ENCODE peak calls at places on chromosome 18, in six cellular contexts. One of them, this sample, is unnamed.

GRCh38 chr18:23716516-23716915 is 27.3 kb downstream of the LAMA3 start:
- DNase-seq in BE2C: no peak
- DNase-seq in naive thymus-derived CD8-positive, alpha-beta T cell: no peak
- DNase-seq in stimulated activated CD4-positive, alpha-beta T cell treated with anti-CD3 and anti-CD28 coated beads, Interleukin-2, amount 100 ng/mL, for 48 hours: no peak
- DNase-seq in AG08396: peak; percentile 70
- DNase-seq in prostate gland: no peak
- DNase-seq in this sample: no peak

GRCh38 chr18:76765649-76766048 is 56.7 kb upstream of the ZNF236 start:
- DNase-seq in BE2C: no peak
- DNase-seq in naive thymus-derived CD8-positive, alpha-beta T cell: no peak
- DNase-seq in stimulated activated CD4-positive, alpha-beta T cell treated with anti-CD3 and anti-CD28 coated beads, Interleukin-2, amount 100 ng/mL, for 48 hours: no peak
- DNase-seq in AG08396: no peak
- DNase-seq in prostate gland: no peak
- DNase-seq in this sample: no peak

GRCh38 chr18:74914648-74915047 is 294.3 kb downstream of the PTGR3 start:
- DNase-seq in BE2C: no peak
- DNase-seq in naive thymus-derived CD8-positive, alpha-beta T cell: no peak
- DNase-seq in stimulated activated CD4-positive, alpha-beta T cell treated with anti-CD3 and anti-CD28 coated beads, Interleukin-2, amount 100 ng/mL, for 48 hours: no peak
- DNase-seq in AG08396: no peak
- DNase-seq in prostate gland: no peak
- DNase-seq in this sample: no peak

GRCh38 chr18:62634471-62634870 is 80.9 kb upstream of the PHLPP1 start:
- DNase-seq in BE2C: no peak
- DNase-seq in naive thymus-derived CD8-positive, alpha-beta T cell: no peak
- DNase-seq in stimulated activated CD4-positive, alpha-beta T cell treated with anti-CD3 and anti-CD28 coated beads, Interleukin-2, amount 100 ng/mL, for 48 hours: no peak
- DNase-seq in AG08396: no peak
- DNase-seq in prostate gland: no peak
- DNase-seq in this sample: no peak

GRCh38 chr18:78739115-78739514 is 240.5 kb upstream of the SALL3 start:
- DNase-seq in BE2C: no peak
- DNase-seq in naive thymus-derived CD8-positive, alpha-beta T cell: no peak
- DNase-seq in stimulated activated CD4-positive, alpha-beta T cell treated with anti-CD3 and anti-CD28 coated beads, Interleukin-2, amount 100 ng/mL, for 48 hours: no peak
- DNase-seq in AG08396: no peak
- DNase-seq in prostate gland: no peak
- DNase-seq in this sample: no peak

GRCh38 chr18:60421356-60422118 is 49.0 kb upstream of the MC4R start:
- DNase-seq in BE2C: no peak
- DNase-seq in naive thymus-derived CD8-positive, alpha-beta T cell: no peak
- DNase-seq in stimulated activated CD4-positive, alpha-beta T cell treated with anti-CD3 and anti-CD28 coated beads, Interleukin-2, amount 100 ng/mL, for 48 hours: no peak
- DNase-seq in AG08396: no peak
- DNase-seq in prostate gland: no peak
- DNase-seq in this sample: no peak

GRCh38 chr18:10195529-10195928 is 258.9 kb upstream of the APCDD1 start:
- DNase-seq in BE2C: no peak
- DNase-seq in naive thymus-derived CD8-positive, alpha-beta T cell: no peak
- DNase-seq in stimulated activated CD4-positive, alpha-beta T cell treated with anti-CD3 and anti-CD28 coated beads, Interleukin-2, amount 100 ng/mL, for 48 hours: no peak
- DNase-seq in AG08396: no peak
- DNase-seq in prostate gland: no peak
- DNase-seq in this sample: no peak

GRCh38 chr18:34595673-34596072 is 114.4 kb upstream of the DTNA start:
- DNase-seq in BE2C: no peak
- DNase-seq in naive thymus-derived CD8-positive, alpha-beta T cell: no peak
- DNase-seq in stimulated activated CD4-positive, alpha-beta T cell treated with anti-CD3 and anti-CD28 coated beads, Interleukin-2, amount 100 ng/mL, for 48 hours: no peak
- DNase-seq in AG08396: no peak
- DNase-seq in prostate gland: no peak
- DNase-seq in this sample: no peak

GRCh38 chr18:3912705-3913104 is 462.7 kb downstream of the TGIF1 start:
- DNase-seq in BE2C: no peak
- DNase-seq in naive thymus-derived CD8-positive, alpha-beta T cell: no peak
- DNase-seq in stimulated activated CD4-positive, alpha-beta T cell treated with anti-CD3 and anti-CD28 coated beads, Interleukin-2, amount 100 ng/mL, for 48 hours: no peak
- DNase-seq in AG08396: no peak
- DNase-seq in prostate gland: no peak
- DNase-seq in this sample: no peak

GRCh38 chr18:49628119-49628518 is 66.3 kb downstream of the LIPG start:
- DNase-seq in BE2C: no peak
- DNase-seq in naive thymus-derived CD8-positive, alpha-beta T cell: no peak
- DNase-seq in stimulated activated CD4-positive, alpha-beta T cell treated with anti-CD3 and anti-CD28 coated beads, Interleukin-2, amount 100 ng/mL, for 48 hours: no peak
- DNase-seq in AG08396: no peak
- DNase-seq in prostate gland: no peak
- DNase-seq in this sample: no peak

GRCh38 chr18:7567487-7568425 is 640 bp downstream of the PTPRM start:
- DNase-seq in BE2C: peak; percentile 10
- DNase-seq in naive thymus-derived CD8-positive, alpha-beta T cell: peak; percentile 12
- DNase-seq in stimulated activated CD4-positive, alpha-beta T cell treated with anti-CD3 and anti-CD28 coated beads, Interleukin-2, amount 100 ng/mL, for 48 hours: no peak
- DNase-seq in AG08396: peak; percentile 73
- DNase-seq in prostate gland: peak; percentile 28
- DNase-seq in this sample: no peak

GRCh38 chr18:31702449-31702848 is 18.1 kb upstream of the B4GALT6 start:
- DNase-seq in BE2C: no peak
- DNase-seq in naive thymus-derived CD8-positive, alpha-beta T cell: no peak
- DNase-seq in stimulated activated CD4-positive, alpha-beta T cell treated with anti-CD3 and anti-CD28 coated beads, Interleukin-2, amount 100 ng/mL, for 48 hours: no peak
- DNase-seq in AG08396: no peak
- DNase-seq in prostate gland: no peak
- DNase-seq in this sample: no peak

GRCh38 chr18:50879302-50880107 is 587 bp downstream of the ME2 start:
- DNase-seq in BE2C: no peak
- DNase-seq in naive thymus-derived CD8-positive, alpha-beta T cell: no peak
- DNase-seq in stimulated activated CD4-positive, alpha-beta T cell treated with anti-CD3 and anti-CD28 coated beads, Interleukin-2, amount 100 ng/mL, for 48 hours: peak; percentile 20
- DNase-seq in AG08396: peak; percentile 61
- DNase-seq in prostate gland: peak; percentile 25
- DNase-seq in this sample: no peak

GRCh38 chr18:66110607-66111006 is 359.8 kb downstream of the CDH7 start:
- DNase-seq in BE2C: no peak
- DNase-seq in naive thymus-derived CD8-positive, alpha-beta T cell: no peak
- DNase-seq in stimulated activated CD4-positive, alpha-beta T cell treated with anti-CD3 and anti-CD28 coated beads, Interleukin-2, amount 100 ng/mL, for 48 hours: no peak
- DNase-seq in AG08396: no peak
- DNase-seq in prostate gland: no peak
- DNase-seq in this sample: no peak

GRCh38 chr18:48166971-48167370 is 236.5 kb upstream of the SMAD2 start:
- DNase-seq in BE2C: no peak
- DNase-seq in naive thymus-derived CD8-positive, alpha-beta T cell: no peak
- DNase-seq in stimulated activated CD4-positive, alpha-beta T cell treated with anti-CD3 and anti-CD28 coated beads, Interleukin-2, amount 100 ng/mL, for 48 hours: no peak
- DNase-seq in AG08396: no peak
- DNase-seq in prostate gland: no peak
- DNase-seq in this sample: no peak

GRCh38 chr18:61921621-61922235 is 28.9 kb upstream of the RNF152 start:
- DNase-seq in BE2C: no peak
- DNase-seq in naive thymus-derived CD8-positive, alpha-beta T cell: no peak
- DNase-seq in stimulated activated CD4-positive, alpha-beta T cell treated with anti-CD3 and anti-CD28 coated beads, Interleukin-2, amount 100 ng/mL, for 48 hours: no peak
- DNase-seq in AG08396: no peak
- DNase-seq in prostate gland: no peak
- DNase-seq in this sample: no peak

GRCh38 chr18:5618037-5618688 is 74.4 kb upstream of the EPB41L3 start:
- DNase-seq in BE2C: no peak
- DNase-seq in naive thymus-derived CD8-positive, alpha-beta T cell: no peak
- DNase-seq in stimulated activated CD4-positive, alpha-beta T cell treated with anti-CD3 and anti-CD28 coated beads, Interleukin-2, amount 100 ng/mL, for 48 hours: no peak
- DNase-seq in AG08396: no peak
- DNase-seq in prostate gland: no peak
- DNase-seq in this sample: no peak

GRCh38 chr18:54805571-54806334 is 22.5 kb upstream of the RAB27B start:
- DNase-seq in BE2C: peak; percentile 49
- DNase-seq in naive thymus-derived CD8-positive, alpha-beta T cell: no peak
- DNase-seq in stimulated activated CD4-positive, alpha-beta T cell treated with anti-CD3 and anti-CD28 coated beads, Interleukin-2, amount 100 ng/mL, for 48 hours: no peak
- DNase-seq in AG08396: peak; percentile 17
- DNase-seq in prostate gland: no peak
- DNase-seq in this sample: no peak

GRCh38 chr18:40006553-40007073 is 1948.4 kb upstream of the PIK3C3 start:
- DNase-seq in BE2C: peak; percentile 8
- DNase-seq in naive thymus-derived CD8-positive, alpha-beta T cell: no peak
- DNase-seq in stimulated activated CD4-positive, alpha-beta T cell treated with anti-CD3 and anti-CD28 coated beads, Interleukin-2, amount 100 ng/mL, for 48 hours: no peak
- DNase-seq in AG08396: no peak
- DNase-seq in prostate gland: no peak
- DNase-seq in this sample: no peak

GRCh38 chr18:5710235-5710634 is 166.4 kb upstream of the EPB41L3 start:
- DNase-seq in BE2C: no peak
- DNase-seq in naive thymus-derived CD8-positive, alpha-beta T cell: no peak
- DNase-seq in stimulated activated CD4-positive, alpha-beta T cell treated with anti-CD3 and anti-CD28 coated beads, Interleukin-2, amount 100 ng/mL, for 48 hours: no peak
- DNase-seq in AG08396: no peak
- DNase-seq in prostate gland: no peak
- DNase-seq in this sample: no peak

GRCh38 chr18:48402953-48403352 is 6.2 kb downstream of the ZBTB7C start:
- DNase-seq in BE2C: no peak
- DNase-seq in naive thymus-derived CD8-positive, alpha-beta T cell: no peak
- DNase-seq in stimulated activated CD4-positive, alpha-beta T cell treated with anti-CD3 and anti-CD28 coated beads, Interleukin-2, amount 100 ng/mL, for 48 hours: no peak
- DNase-seq in AG08396: peak; percentile 55
- DNase-seq in prostate gland: no peak
- DNase-seq in this sample: no peak